ENCODE peak calls at places on chromosomes 2 and 18, in nine cellular contexts. X is kidney tubule cell, L is heart left ventricle, G is lung, M is NCI-H510A, W is OCI-LY7, E is GOT3, C is left colon, V is aorta. Z is an unnamed sample.

GRCh38 chr2:240766072-240766471 is 53.9 kb downstream of the KIF1A start:
- DNase-seq in M (no peak), C (no peak), V (no peak), L (no peak), G (no peak), E (no peak), W (no peak), X (no peak), Z (no peak)

GRCh38 chr18:58221060-58221725 is 177.2 kb downstream of the NEDD4L start:
- DNase-seq in W (no peak), V (no peak), G (peak), M (no peak), L (no peak), C (peak), E (no peak), X (peak), Z (no peak)

GRCh38 chr2:230865766-230866703 is 1.3 kb downstream of the ITM2C start:
- DNase-seq in C (peak), E (no peak), V (peak), X (peak), M (peak), L (no peak), W (no peak), G (no peak), Z (peak)

GRCh38 chr2:63047534-63048281 is 2.9 kb upstream of the OTX1 start:
- DNase-seq in M (no peak), E (no peak), C (peak), G (no peak), W (no peak), L (no peak), V (peak), X (no peak), Z (no peak)

GRCh38 chr18:51137051-51137729 is 60.3 kb downstream of the MEX3C start:
- DNase-seq in C (no peak), W (no peak), E (no peak), V (no peak), L (no peak), G (no peak), M (no peak), X (no peak), Z (no peak)

GRCh38 chr2:170505631-170506270 is 209.4 kb upstream of the SP5 start:
- DNase-seq in X (no peak), M (no peak), C (peak), W (no peak), E (no peak), L (peak), G (peak), V (peak), Z (peak)

GRCh38 chr18:4024702-4025101 is 430.4 kb downstream of the DLGAP1 start:
- DNase-seq in M (no peak), E (no peak), L (no peak), C (no peak), V (no peak), G (no peak), X (peak), W (no peak), Z (no peak)

GRCh38 chr18:32271649-32272324 is 81.9 kb downstream of the MEP1B start:
- DNase-seq in V (no peak), G (no peak), M (no peak), E (no peak), C (no peak), W (peak), L (no peak), X (peak), Z (peak)

GRCh38 chr2:32937602-32938450 is 8.9 kb upstream of the LTBP1 start:
- DNase-seq in G (no peak), C (no peak), V (no peak), E (no peak), M (no peak), W (no peak), L (no peak), X (peak), Z (no peak)

GRCh38 chr2:127514076-127514475 is 12.2 kb downstream of the IWS1 start:
- DNase-seq in E (no peak), M (no peak), C (no peak), L (no peak), X (no peak), G (no peak), V (no peak), W (no peak), Z (no peak)

GRCh38 chr2:189092936-189093335 is 86.6 kb downstream of the COL5A2 start:
- DNase-seq in V (peak), X (no peak), M (no peak), G (no peak), E (no peak), C (no peak), W (no peak), L (peak), Z (peak)

GRCh38 chr2:168568476-168569227 is 112.6 kb downstream of the CERS6 start:
- DNase-seq in W (no peak), V (no peak), C (no peak), M (no peak), L (no peak), G (no peak), E (no peak), X (no peak), Z (no peak)

GRCh38 chr18:23487738-23488625 is 15.3 kb upstream of the RMC1 start:
- DNase-seq in L (no peak), G (no peak), M (no peak), V (peak), C (peak), E (no peak), X (peak), W (peak), Z (no peak)

GRCh38 chr2:206804326-206804725 is 38.9 kb downstream of the FASTKD2 start:
- DNase-seq in W (no peak), G (no peak), V (no peak), L (no peak), E (no peak), C (no peak), X (no peak), M (no peak), Z (no peak)

GRCh38 chr2:158022888-158023287 is 78.8 kb upstream of the UPP2 start:
- DNase-seq in M (no peak), C (no peak), W (no peak), G (no peak), X (no peak), E (no peak), L (no peak), V (no peak), Z (no peak)

GRCh38 chr18:59084286-59084779 is 55.4 kb upstream of the SEC11C start:
- DNase-seq in G (peak), C (peak), V (peak), X (peak), M (peak), W (peak), E (peak), L (peak), Z (peak)

GRCh38 chr18:11042247-11042646 is 107.1 kb downstream of the PIEZO2 start:
- DNase-seq in V (no peak), W (no peak), E (no peak), M (no peak), X (no peak), C (no peak), L (peak), G (peak), Z (no peak)

GRCh38 chr2:238704471-238705230 is 143.2 kb upstream of the TWIST2 start:
- DNase-seq in C (no peak), V (no peak), X (no peak), W (no peak), L (no peak), M (no peak), E (no peak), G (peak), Z (no peak)

GRCh38 chr2:16212321-16212720 is 272.0 kb downstream of the MYCN start:
- DNase-seq in W (no peak), X (no peak), M (no peak), L (no peak), G (no peak), V (no peak), E (no peak), C (no peak), Z (no peak)

Z was measured in AG08396.